ENCODE peak calls at places on chromosomes 2 and 18, in five cellular contexts. One of them, this sample, is unnamed.

GRCh38 chr2:65710779-65711295 is 278.4 kb upstream of the SPRED2 start:
- DNase-seq in naive thymus-derived CD4-positive, alpha-beta T cell: no peak
- DNase-seq in cardiac muscle cell: peak
- DNase-seq in uterus: no peak
- DNase-seq in T-helper 2 cell: no peak
- DNase-seq in this sample: no peak

GRCh38 chr2:115414461-115414860 is 972.0 kb downstream of the DPP10 start:
- DNase-seq in uterus: no peak
- DNase-seq in cardiac muscle cell: peak
- DNase-seq in T-helper 2 cell: no peak
- DNase-seq in naive thymus-derived CD4-positive, alpha-beta T cell: no peak
- DNase-seq in this sample: no peak

GRCh38 chr2:233928594-233929351 is 11.6 kb downstream of the TRPM8 start:
- DNase-seq in naive thymus-derived CD4-positive, alpha-beta T cell: no peak
- DNase-seq in uterus: no peak
- DNase-seq in T-helper 2 cell: no peak
- DNase-seq in cardiac muscle cell: peak
- DNase-seq in this sample: no peak

GRCh38 chr2:223283329-223283728 is 231.3 kb downstream of the KCNE4 start:
- DNase-seq in naive thymus-derived CD4-positive, alpha-beta T cell: no peak
- DNase-seq in cardiac muscle cell: no peak
- DNase-seq in T-helper 2 cell: no peak
- DNase-seq in uterus: no peak
- DNase-seq in this sample: no peak

GRCh38 chr2:72956936-72957335 is 39.6 kb downstream of the EMX1 start:
- DNase-seq in cardiac muscle cell: no peak
- DNase-seq in T-helper 2 cell: no peak
- DNase-seq in uterus: no peak
- DNase-seq in naive thymus-derived CD4-positive, alpha-beta T cell: no peak
- DNase-seq in this sample: no peak

GRCh38 chr2:97754690-97755346 is 41.4 kb downstream of the ZAP70 start:
- DNase-seq in T-helper 2 cell: no peak
- DNase-seq in naive thymus-derived CD4-positive, alpha-beta T cell: no peak
- DNase-seq in cardiac muscle cell: no peak
- DNase-seq in uterus: no peak
- DNase-seq in this sample: no peak

GRCh38 chr18:21444465-21445023 is 156.0 kb downstream of the ESCO1 start:
- DNase-seq in naive thymus-derived CD4-positive, alpha-beta T cell: no peak
- DNase-seq in uterus: no peak
- DNase-seq in cardiac muscle cell: peak
- DNase-seq in T-helper 2 cell: no peak
- DNase-seq in this sample: peak

GRCh38 chr2:73264332-73264606 is 20.0 kb downstream of the FBXO41 start:
- DNase-seq in cardiac muscle cell: no peak
- DNase-seq in naive thymus-derived CD4-positive, alpha-beta T cell: no peak
- DNase-seq in uterus: no peak
- DNase-seq in T-helper 2 cell: no peak
- DNase-seq in this sample: no peak

GRCh38 chr2:47771211-47771610 is 11.7 kb upstream of the MSH6 start:
- DNase-seq in uterus: no peak
- DNase-seq in T-helper 2 cell: no peak
- DNase-seq in naive thymus-derived CD4-positive, alpha-beta T cell: no peak
- DNase-seq in cardiac muscle cell: peak
- DNase-seq in this sample: peak

GRCh38 chr2:150630587-150631235 is 143.2 kb upstream of the RND3 start:
- DNase-seq in T-helper 2 cell: no peak
- DNase-seq in cardiac muscle cell: peak
- DNase-seq in uterus: no peak
- DNase-seq in naive thymus-derived CD4-positive, alpha-beta T cell: no peak
- DNase-seq in this sample: peak

GRCh38 chr2:106011993-106012392 is 182.1 kb downstream of the UXS1 start:
- DNase-seq in uterus: no peak
- DNase-seq in naive thymus-derived CD4-positive, alpha-beta T cell: no peak
- DNase-seq in cardiac muscle cell: no peak
- DNase-seq in T-helper 2 cell: no peak
- DNase-seq in this sample: no peak

GRCh38 chr2:2698182-2699116 is 367.4 kb upstream of the MYT1L start:
- DNase-seq in uterus: no peak
- DNase-seq in naive thymus-derived CD4-positive, alpha-beta T cell: peak
- DNase-seq in T-helper 2 cell: no peak
- DNase-seq in cardiac muscle cell: no peak
- DNase-seq in this sample: no peak

GRCh38 chr18:56662502-56662901 is 11.3 kb downstream of the WDR7 start:
- DNase-seq in T-helper 2 cell: no peak
- DNase-seq in naive thymus-derived CD4-positive, alpha-beta T cell: no peak
- DNase-seq in uterus: no peak
- DNase-seq in cardiac muscle cell: no peak
- DNase-seq in this sample: no peak

GRCh38 chr2:1707771-1708351 is 36.5 kb downstream of the PXDN start:
- DNase-seq in naive thymus-derived CD4-positive, alpha-beta T cell: no peak
- DNase-seq in cardiac muscle cell: peak
- DNase-seq in T-helper 2 cell: no peak
- DNase-seq in uterus: peak
- DNase-seq in this sample: peak

GRCh38 chr2:202121532-202122166 is 48.6 kb downstream of the KIAA2012 start:
- DNase-seq in naive thymus-derived CD4-positive, alpha-beta T cell: no peak
- DNase-seq in cardiac muscle cell: no peak
- DNase-seq in uterus: no peak
- DNase-seq in T-helper 2 cell: no peak
- DNase-seq in this sample: no peak

GRCh38 chr18:36158261-36158867 is 28.7 kb downstream of the ELP2 start:
- DNase-seq in naive thymus-derived CD4-positive, alpha-beta T cell: no peak
- DNase-seq in T-helper 2 cell: no peak
- DNase-seq in uterus: no peak
- DNase-seq in cardiac muscle cell: peak
- DNase-seq in this sample: peak

GRCh38 chr2:23524261-23524706 is 139.3 kb downstream of the KLHL29 start:
- DNase-seq in T-helper 2 cell: no peak
- DNase-seq in uterus: peak
- DNase-seq in naive thymus-derived CD4-positive, alpha-beta T cell: no peak
- DNase-seq in cardiac muscle cell: no peak
- DNase-seq in this sample: no peak

GRCh38 chr18:60987963-60988362 is 345.3 kb upstream of the CDH20 start:
- DNase-seq in cardiac muscle cell: peak
- DNase-seq in T-helper 2 cell: no peak
- DNase-seq in naive thymus-derived CD4-positive, alpha-beta T cell: no peak
- DNase-seq in uterus: no peak
- DNase-seq in this sample: peak

GRCh38 chr2:51079945-51080344 is 48.0 kb upstream of the NRXN1 start:
- DNase-seq in naive thymus-derived CD4-positive, alpha-beta T cell: no peak
- DNase-seq in uterus: no peak
- DNase-seq in cardiac muscle cell: no peak
- DNase-seq in T-helper 2 cell: no peak
- DNase-seq in this sample: no peak

GRCh38 chr2:240646061-240646899 is 21.0 kb downstream of the GPR35 start:
- DNase-seq in uterus: peak
- DNase-seq in naive thymus-derived CD4-positive, alpha-beta T cell: no peak
- DNase-seq in cardiac muscle cell: no peak
- DNase-seq in T-helper 2 cell: peak
- DNase-seq in this sample: no peak